ENCODE peak calls at places on chromosome 7, in four cellular contexts. S is ascending aorta, N is lower lobe of right lung, D is colonic mucosa. L is an unnamed sample.
A peak's percentile ranks its signal among the peaks of the same experiment; 100 is the strongest.

GRCh38 chr7:36070230-36070629 is 82.8 kb upstream of the EEPD1 start:
- DNase-seq in S (no peak), N (no peak), D (no peak), L (no peak)

GRCh38 chr7:138980575-138981285 is 459 bp downstream of the KIAA1549 start:
- DNase-seq in S (no peak), N (peak; percentile 50), D (no peak), L (peak; percentile 34)

GRCh38 chr7:107931740-107932515 is 40.9 kb downstream of the DLD start:
- DNase-seq in S (no peak), N (peak; percentile 26), D (no peak), L (no peak)

GRCh38 chr7:156429514-156429913 is 211.1 kb upstream of the RNF32 start:
- DNase-seq in S (no peak), N (no peak), D (no peak), L (no peak)

GRCh38 chr7:65001291-65001814 is 5.1 kb downstream of the ERV3-1 start:
- DNase-seq in S (no peak), N (no peak), D (no peak), L (no peak)

GRCh38 chr7:84524714-84525694 is 330.4 kb upstream of the SEMA3A start:
- DNase-seq in S (no peak), N (no peak), D (no peak), L (no peak)

GRCh38 chr7:146146866-146147265 is 30.3 kb downstream of the CNTNAP2 start:
- DNase-seq in S (no peak), N (no peak), D (no peak), L (no peak)

GRCh38 chr7:99631311-99632109 is 14.8 kb downstream of the ZSCAN25 start:
- DNase-seq in S (no peak), N (no peak), D (no peak), L (no peak)

GRCh38 chr7:47458057-47458456 is 123.9 kb downstream of the TNS3 start:
- DNase-seq in S (no peak), N (peak; percentile 72), D (no peak), L (no peak)

GRCh38 chr7:336810-337566 is 47.0 kb downstream of the FOXL3 start:
- DNase-seq in S (no peak), N (no peak), D (no peak), L (no peak)

GRCh38 chr7:156764016-156764669 is 123.6 kb downstream of the RNF32 start:
- DNase-seq in S (no peak), N (peak; percentile 73), D (peak; percentile 68), L (peak; percentile 56)

GRCh38 chr7:100585511-100586265 is at the start of gene LRCH4:
- DNase-seq in S (no peak), N (peak; percentile 70), D (peak; percentile 82), L (peak; percentile 72)

GRCh38 chr7:94223375-94224084 is 171.2 kb upstream of the COL1A2 start:
- DNase-seq in S (no peak), N (no peak), D (no peak), L (no peak)

GRCh38 chr7:158868754-158869410 is 12.5 kb downstream of the DYNC2I1 start:
- DNase-seq in S (no peak), N (no peak), D (no peak), L (no peak)

GRCh38 chr7:154874409-154875113 is 128.4 kb downstream of the PAXIP1 start:
- DNase-seq in S (no peak), N (peak; percentile 52), D (no peak), L (no peak)

GRCh38 chr7:154587812-154588211 is 415.1 kb downstream of the PAXIP1 start:
- DNase-seq in S (no peak), N (no peak), D (no peak), L (no peak)

GRCh38 chr7:122544463-122544862 is 154.5 kb downstream of the RNF133 start:
- DNase-seq in S (no peak), N (no peak), D (peak; percentile 17), L (no peak)

GRCh38 chr7:91993976-91994375 is 53.3 kb downstream of the AKAP9 start:
- DNase-seq in S (no peak), N (no peak), D (no peak), L (no peak)

GRCh38 chr7:17090751-17091150 is 207.7 kb upstream of the AHR start:
- DNase-seq in S (no peak), N (no peak), D (no peak), L (no peak)

GRCh38 chr7:44735403-44736165 is 13.1 kb upstream of the ZMIZ2 start:
- DNase-seq in S (no peak), N (no peak), D (no peak), L (no peak)
- TF ChIP-seq CTCF in S (no peak), N (no peak), D (no peak), L (no peak)

DNA sequence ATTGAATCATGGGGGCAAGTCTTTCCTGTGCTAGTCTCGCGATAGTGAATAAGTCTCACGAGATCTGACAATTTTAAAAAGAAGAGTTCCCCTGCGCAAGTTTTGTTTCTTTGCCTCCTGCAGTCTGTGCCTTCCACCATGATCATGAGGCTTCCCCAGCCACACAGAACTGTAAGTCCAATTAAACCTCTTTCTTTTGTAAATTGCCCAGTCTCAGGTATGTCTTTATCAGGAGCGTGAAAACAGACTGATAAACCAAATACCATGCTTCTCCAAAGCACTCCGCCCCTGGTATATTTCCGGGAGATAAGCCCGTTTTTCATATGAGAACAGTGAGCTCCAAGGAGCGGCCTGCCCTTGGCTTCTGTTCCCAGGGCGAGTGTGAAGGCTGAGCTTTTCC is 118.9 kb downstream of the EVX1 start:
- DNase-seq in S (no peak), N (no peak), D (peak; percentile 57), L (no peak)
- TF ChIP-seq CTCF in S (no peak), N (no peak), D (no peak), L (no peak)

DNA sequence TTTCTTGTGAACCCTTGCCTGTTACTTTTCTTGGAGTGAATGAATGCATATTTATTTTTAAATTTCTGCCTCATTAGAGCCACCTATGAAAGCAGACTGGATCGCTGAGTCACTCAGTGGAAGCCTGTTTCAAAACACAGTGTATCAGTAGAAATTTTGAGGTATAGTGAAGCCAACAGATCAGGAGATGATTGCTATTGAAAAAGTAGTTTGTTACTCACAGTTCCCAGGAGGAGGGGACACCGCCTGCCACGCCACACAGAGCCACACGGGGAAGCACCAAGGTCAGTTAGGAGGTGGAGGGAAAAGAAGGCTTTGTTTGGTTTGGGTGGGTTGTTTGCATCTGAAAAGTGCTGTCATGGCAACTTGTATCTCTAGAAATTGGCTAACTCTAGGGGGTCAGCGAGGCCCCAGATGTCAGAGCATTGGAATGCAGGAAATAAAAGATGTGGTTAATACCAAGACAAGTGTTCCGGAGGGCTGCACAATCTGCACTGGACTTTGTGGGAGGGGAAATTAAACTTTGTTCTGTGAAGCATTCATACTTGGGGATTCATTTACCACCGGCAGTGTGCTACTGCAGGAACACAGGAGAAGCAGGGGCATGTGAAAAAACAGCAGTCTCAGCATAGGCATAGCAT is 106.4 kb upstream of the SDK1 start:
- DNase-seq in S (no peak), N (peak; percentile 51), D (no peak), L (no peak)
- TF ChIP-seq CTCF in S (no peak), N (no peak), D (no peak), L (no peak)

GRCh38 chr7:69890081-69890369 is 291.8 kb downstream of the AUTS2 start:
- DNase-seq in S (no peak), N (no peak), D (no peak), L (no peak)

GRCh38 chr7:69896100-69896499 is 297.8 kb downstream of the AUTS2 start:
- DNase-seq in S (no peak), N (no peak), D (no peak), L (no peak)

GRCh38 chr7:69898189-69898588 is 299.9 kb downstream of the AUTS2 start:
- DNase-seq in S (no peak), N (no peak), D (no peak), L (no peak)

GRCh38 chr7:69892790-69893189 is 294.5 kb downstream of the AUTS2 start:
- DNase-seq in S (no peak), N (no peak), D (no peak), L (no peak)

GRCh38 chr7:69893915-69894314 is 295.6 kb downstream of the AUTS2 start:
- DNase-seq in S (no peak), N (no peak), D (no peak), L (no peak)
- TF ChIP-seq CTCF in S (peak; percentile 23), N (peak; percentile 28), D (no peak), L (no peak)

GRCh38 chr7:97016392-97017196 is 8.0 kb downstream of the DLX5 start:
- DNase-seq in S (no peak), N (no peak), D (no peak), L (no peak)
- TF ChIP-seq CTCF in S (no peak), N (no peak), D (no peak), L (no peak)

GRCh38 chr7:114405427-114405826 is 9.2 kb upstream of the FOXP2 start:
- DNase-seq in S (no peak), N (no peak), D (no peak), L (no peak)
- TF ChIP-seq CTCF in S (peak; percentile 50), N (peak; percentile 27), D (peak; percentile 40), L (no peak)

GRCh38 chr7:69465262-69465661 is 133.0 kb upstream of the AUTS2 start:
- DNase-seq in S (no peak), N (no peak), D (no peak), L (no peak)
- TF ChIP-seq CTCF in S (no peak), N (no peak), D (no peak), L (no peak)

GRCh38 chr7:1767524-1767923 is 97.4 kb downstream of the ELFN1 start:
- DNase-seq in S (no peak), N (no peak), D (no peak), L (no peak)
- TF ChIP-seq CTCF in S (no peak), N (no peak), D (no peak), L (no peak)